ENCODE peak calls at places on chromosomes 11 and 22, in five cellular contexts. I is activated T-cell treated with anti-CD3 and anti-CD28 coated beads for 1 hour, N is AG04449, W is HTR-8/SVneo, T is kidney. G is an unnamed sample.
A peak's percentile ranks its signal among the peaks of the same experiment; 100 is the strongest.

GRCh38 chr11:117600976-117601708 is 195.9 kb downstream of the DSCAML1 start:
- DNase-seq in T (no peak), W (no peak), N (no peak), I (no peak), G (no peak)

GRCh38 chr11:23948831-23949230 is 548.0 kb upstream of the LUZP2 start:
- DNase-seq in W (no peak), I (no peak), N (no peak), T (no peak), G (no peak)

GRCh38 chr11:27354359-27354965 is 8.6 kb downstream of the CCDC34 start:
- DNase-seq in W (no peak), T (no peak), I (no peak), N (no peak), G (no peak)

GRCh38 chr22:32841175-32841574 is 39.7 kb downstream of the TIMP3 start:
- DNase-seq in I (no peak), T (no peak), N (no peak), W (no peak), G (no peak)

GRCh38 chr11:2896047-2896446 is 10.5 kb upstream of the CDKN1C start:
- DNase-seq in I (no peak), N (no peak), T (no peak), W (no peak), G (no peak)

GRCh38 chr11:26286472-26287066 is 45.4 kb upstream of the ANO3 start:
- DNase-seq in N (no peak), T (no peak), W (peak; percentile 21), I (no peak), G (no peak)

GRCh38 chr11:72951815-72952340 is 137.7 kb downstream of the ATG16L2 start:
- DNase-seq in W (no peak), I (no peak), T (no peak), N (no peak), G (no peak)

GRCh38 chr11:134584001-134584561 is 172.0 kb upstream of the B3GAT1 start:
- DNase-seq in N (no peak), W (no peak), I (no peak), T (no peak), G (no peak)

GRCh38 chr22:33867118-33867863 is 53.0 kb downstream of the LARGE1 start:
- DNase-seq in N (no peak), I (no peak), W (no peak), T (no peak), G (no peak)

GRCh38 chr11:60860943-60861342 is 5.2 kb upstream of the PTGDR2 start:
- DNase-seq in T (no peak), N (no peak), I (no peak), W (no peak), G (no peak)

GRCh38 chr11:62710001-62710345 is 2.5 kb downstream of the GNG3 start:
- DNase-seq in N (no peak), T (no peak), I (no peak), W (no peak), G (no peak)

GRCh38 chr22:16789860-16790493 is 35.2 kb downstream of the XKR3 start:
- DNase-seq in I (no peak), N (no peak), W (no peak), T (no peak), G (no peak)

GRCh38 chr11:126776125-126776524 is 224.4 kb downstream of the KIRREL3 start:
- DNase-seq in I (no peak), N (no peak), W (no peak), T (no peak), G (no peak)

GRCh38 chr11:12172493-12173013 is 62.2 kb downstream of the MICAL2 start:
- DNase-seq in T (no peak), N (no peak), W (no peak), I (no peak), G (no peak)

GRCh38 chr11:6602096-6602940 is 1.1 kb downstream of the RRP8 start:
- DNase-seq in T (no peak), I (no peak), N (no peak), W (no peak), G (no peak)

GRCh38 chr22:36595154-36595553 is 66.2 kb upstream of the EIF3D start:
- DNase-seq in W (no peak), I (no peak), T (peak; percentile 25), N (no peak), G (no peak)

GRCh38 chr11:65224939-65225283 is 36.9 kb upstream of the POLA2 start:
- DNase-seq in W (peak; percentile 41), N (peak; percentile 23), I (no peak), T (no peak), G (no peak)

GRCh38 chr22:22918297-22918965 is 30.8 kb downstream of the IGLL5 start:
- DNase-seq in N (no peak), W (no peak), T (no peak), I (no peak), G (no peak)

GRCh38 chr11:47314992-47315391 is 37.5 kb downstream of the MYBPC3 start:
- DNase-seq in I (no peak), W (no peak), N (no peak), T (no peak), G (no peak)

GRCh38 chr11:2390871-2391662 is 9.5 kb upstream of the TSSC4 start:
- DNase-seq in T (peak; percentile 90), I (no peak), W (no peak), N (no peak), G (no peak)

GRCh38 chr22:17303840-17304779 is 65.2 kb upstream of the CECR2 start:
- DNase-seq in I (peak; percentile 30), N (no peak), T (no peak), W (no peak), G (no peak)

GRCh38 chr11:6476571-6476970 is 2.8 kb upstream of the TRIM3 start:
- DNase-seq in T (no peak), W (no peak), N (no peak), I (no peak), G (no peak)

GRCh38 chr11:72425053-72425980 is 9.0 kb downstream of the CLPB start:
- DNase-seq in T (no peak), N (no peak), W (no peak), I (no peak), G (no peak)

GRCh38 chr11:35275808-35276170 is 136.8 kb downstream of the CD44 start:
- DNase-seq in I (no peak), T (no peak), W (no peak), N (no peak), G (no peak)

GRCh38 chr11:17408641-17409040 is 20.2 kb upstream of the KCNJ11 start:
- DNase-seq in I (no peak), W (no peak), T (peak; percentile 45), N (no peak), G (no peak)

GRCh38 chr11:47208628-47209027 is 6.1 kb upstream of the DDB2 start:
- DNase-seq in T (no peak), N (no peak), I (no peak), W (no peak), G (no peak)

GRCh38 chr22:38572065-38572464 is 2.1 kb upstream of the DMC1 start:
- DNase-seq in T (no peak), I (peak; percentile 2), W (peak; percentile 35), N (no peak), G (no peak)

GRCh38 chr11:43119275-43119970 is 192.4 kb upstream of the API5 start:
- DNase-seq in I (no peak), T (no peak), W (no peak), N (no peak), G (no peak)

GRCh38 chr11:73578786-73579185 is 19.1 kb downstream of the FAM168A start:
- DNase-seq in N (no peak), I (no peak), T (no peak), W (no peak), G (no peak)

GRCh38 chr22:23849009-23850006 is 8.4 kb upstream of the SLC2A11 start:
- DNase-seq in I (peak; percentile 81), T (peak; percentile 93), W (peak; percentile 72), N (no peak), G (peak; percentile 96)

GRCh38 chr11:44572884-44573283 is 7.4 kb downstream of the CD82 start:
- DNase-seq in T (no peak), N (no peak), W (no peak), I (no peak), G (no peak)

GRCh38 chr22:17785185-17786184 is 11.2 kb upstream of the BID start:
- DNase-seq in T (no peak), W (peak; percentile 59), N (no peak), I (peak; percentile 70), G (no peak)

GRCh38 chr11:102138677-102139076 is 28.4 kb downstream of the YAP1 start:
- DNase-seq in T (no peak), W (peak; percentile 46), N (peak; percentile 92), I (no peak), G (no peak)

GRCh38 chr11:6413791-6414231 is 5.1 kb downstream of the APBB1 start:
- DNase-seq in N (no peak), T (no peak), I (peak; percentile 52), W (no peak), G (no peak)

GRCh38 chr11:36945384-36945783 is 347.3 kb upstream of the RAG2 start:
- DNase-seq in W (no peak), T (no peak), I (no peak), N (no peak), G (no peak)

GRCh38 chr11:115965754-115966504 is 461.7 kb upstream of the CADM1 start:
- DNase-seq in T (no peak), N (no peak), I (no peak), W (no peak), G (no peak)

GRCh38 chr11:86761978-86762377 is 38.4 kb upstream of the PRSS23 start:
- DNase-seq in N (no peak), W (no peak), T (no peak), I (no peak), G (no peak)